ENCODE peak calls at places on chromosomes 12 and 14, in six cellular contexts. L, U, P, N, H and K are unnamed samples. For H3K4me1, the result is how much of the 10 kb centered on the place peaks cover.

GRCh38 chr12:1907652-1908611 is 10.5 kb downstream of the CACNA2D4 start:
- DNase-seq in U (peak), P (no peak), H (no peak), L (peak), N (peak), K (peak)

GRCh38 chr14:103281496-103282231 is 52.4 kb upstream of the EIF5 start:
- DNase-seq in L (peak), P (no peak), N (peak), H (no peak), U (peak), K (peak)

GRCh38 chr14:92160619-92161018 is 38.9 kb downstream of the CPSF2 start:
- DNase-seq in N (no peak), U (no peak), P (no peak), H (no peak), L (peak), K (no peak)

GRCh38 chr14:34623506-34623905 is 6.4 kb downstream of the SNX6 start:
- DNase-seq in U (no peak), N (no peak), L (no peak), H (no peak), P (no peak), K (peak)

GRCh38 chr12:91667698-91668097 is 477.9 kb downstream of the BTG1 start:
- DNase-seq in H (no peak), L (no peak), N (no peak), U (no peak), P (no peak), K (no peak)

GRCh38 chr14:93318927-93319326 is 13.9 kb downstream of the BTBD7 start:
- DNase-seq in U (no peak), P (no peak), L (no peak), H (no peak), N (no peak), K (no peak)

GRCh38 chr12:94092516-94093241 is 55.7 kb upstream of the PLXNC1 start:
- DNase-seq in H (no peak), L (no peak), N (no peak), U (no peak), P (no peak), K (no peak)

GRCh38 chr12:3071107-3071506 is 6.1 kb upstream of the TSPAN9 start:
- DNase-seq in H (no peak), N (no peak), L (no peak), P (no peak), U (no peak), K (no peak)

GRCh38 chr12:124804011-124804621 is 59.5 kb downstream of the SCARB1 start:
- DNase-seq in U (peak), P (no peak), H (peak), N (no peak), L (peak), K (peak)

GRCh38 chr14:31510222-31510621 is 22.4 kb upstream of the GPR33 start:
- DNase-seq in U (peak), L (peak), N (no peak), P (no peak), H (peak), K (peak)

GRCh38 chr14:52906141-52906601 is 44.7 kb downstream of the FERMT2 start:
- DNase-seq in U (no peak), N (no peak), L (peak), H (peak), P (no peak), K (peak)

GRCh38 chr14:97456958-97457357 is 659.8 kb downstream of the VRK1 start:
- DNase-seq in L (no peak), U (peak), P (no peak), N (no peak), H (no peak), K (no peak)

GRCh38 chr12:96400631-96401060 is 407 bp upstream of the CDK17 start:
- DNase-seq in H (no peak), P (no peak), N (no peak), U (no peak), L (peak), K (peak)

GRCh38 chr12:119802472-119802871 is 74.6 kb downstream of the CIT start:
- DNase-seq in P (peak), L (no peak), N (peak), U (no peak), H (no peak), K (no peak)

GRCh38 chr12:44154128-44154527 is 318.2 kb downstream of the TMEM117 start:
- DNase-seq in L (no peak), P (no peak), H (no peak), N (no peak), U (no peak), K (no peak)

GRCh38 chr12:32266756-32267155 is 132.6 kb upstream of the FGD4 start:
- DNase-seq in H (no peak), U (no peak), N (no peak), P (no peak), L (no peak), K (no peak)

GRCh38 chr12:6059860-6060565 is 64.5 kb downstream of the VWF start:
- DNase-seq in H (no peak), N (no peak), P (no peak), L (no peak), U (no peak), K (no peak)

GRCh38 chr12:84950971-84951546 is 38.5 kb upstream of the SLC6A15 start:
- DNase-seq in H (no peak), U (no peak), L (no peak), P (no peak), N (no peak), K (no peak)

GRCh38 chr14:43464968-43465367 is 1042.1 kb downstream of the FSCB start:
- DNase-seq in U (no peak), H (no peak), P (no peak), N (no peak), L (no peak), K (no peak)

GRCh38 chr12:68985174-68985573 is 52.2 kb upstream of the CPM start:
- DNase-seq in L (no peak), N (no peak), P (no peak), U (no peak), H (no peak), K (no peak)

GRCh38 chr12:91139981-91140659 is 28.8 kb upstream of the LUM start:
- DNase-seq in L (no peak), H (no peak), U (peak), N (no peak), P (no peak), K (peak)

GRCh38 chr14:92783813-92784431 is 10.2 kb upstream of the GOLGA5 start:
- DNase-seq in U (peak), P (no peak), N (peak), H (peak), L (peak), K (peak)

GRCh38 chr14:58914271-58914855 is 274.1 kb upstream of the DAAM1 start:
- DNase-seq in H (no peak), P (no peak), U (no peak), N (no peak), L (no peak), K (no peak)

GRCh38 chr12:94941440-94941862 is 62.0 kb downstream of the NDUFA12 start:
- DNase-seq in U (peak), L (peak), P (peak), H (no peak), N (no peak), K (peak)

GRCh38 chr12:12734561-12735071 is 17.4 kb downstream of the CDKN1B start:
- DNase-seq in N (no peak), L (no peak), H (no peak), P (no peak), U (no peak), K (no peak)

GRCh38 chr12:131066207-131066885 is 112.6 kb downstream of the ADGRD1 start:
- DNase-seq in N (no peak), L (no peak), H (no peak), U (no peak), P (peak), K (no peak)

GRCh38 chr12:113881588-113881987 is 84.5 kb downstream of the RBM19 start:
- DNase-seq in U (no peak), H (no peak), P (no peak), L (no peak), N (no peak), K (no peak)

GRCh38 chr14:61140872-61141271 is 140.3 kb downstream of the TMEM30B start:
- DNase-seq in N (no peak), U (no peak), H (peak), L (no peak), P (no peak), K (no peak)

GRCh38 chr12:26360062-26360461 is 164.7 kb downstream of the SSPN start:
- DNase-seq in P (no peak), L (no peak), N (no peak), H (no peak), U (no peak), K (no peak)

GRCh38 chr12:54022960-54023884 is 5.0 kb upstream of the HOXC6 start:
- DNase-seq in N (no peak), U (no peak), P (no peak), L (no peak), H (no peak), K (no peak)
- H3K4me1 ChIP-seq in N (under half), U (half or more), P (under half), L (under half), H (under half), K (under half)

DNA sequence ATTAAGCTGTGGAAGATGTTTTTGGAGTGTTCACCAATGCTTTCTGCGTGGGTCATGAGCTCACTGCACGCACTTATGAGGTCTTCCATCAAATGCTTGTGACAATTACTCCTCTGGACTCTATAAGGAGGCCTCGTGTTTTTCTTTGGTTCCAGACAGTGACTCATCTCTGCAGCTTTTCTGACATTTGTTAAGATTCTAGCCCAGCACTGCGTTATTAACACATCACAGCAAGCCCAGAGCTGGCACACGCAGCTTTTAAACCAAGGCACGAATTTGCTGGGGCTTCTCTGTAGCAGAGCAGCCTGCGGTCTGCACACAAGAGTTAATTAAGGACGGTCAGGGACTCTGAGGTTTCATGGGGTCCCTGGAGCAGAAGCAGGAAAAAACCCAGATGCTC is 16.9 kb downstream of the MEG3 start:
- DNase-seq in L (no peak), N (no peak), P (no peak), H (no peak), U (no peak), K (no peak)
- H3K4me1 ChIP-seq in L (under half), N (under half), P (under half), H (under half), U (under half), K (under half)

DNA sequence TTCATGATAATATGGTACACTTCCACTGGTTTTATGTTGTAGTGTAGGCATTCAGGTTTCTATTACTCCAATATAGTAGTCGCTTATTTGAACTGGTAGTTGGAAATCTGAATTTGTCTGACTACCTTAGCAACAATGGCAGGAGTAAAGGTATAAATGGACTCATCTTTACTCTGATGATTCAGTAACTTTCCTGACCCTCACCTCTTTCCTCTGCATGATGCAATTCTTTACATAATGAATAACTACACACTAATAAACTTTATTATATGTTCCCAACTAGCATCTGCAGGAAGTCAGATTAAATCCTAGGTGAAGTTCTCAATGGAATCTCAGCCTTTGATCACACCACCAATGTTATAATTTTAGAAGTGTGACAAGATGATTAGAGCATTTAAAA is 70.5 kb upstream of the ATP2B1 start:
- DNase-seq in N (no peak), L (peak), H (no peak), P (no peak), U (no peak), K (no peak)
- H3K4me1 ChIP-seq in N (under half), L (half or more), H (under half), P (under half), U (under half), K (under half)

DNA sequence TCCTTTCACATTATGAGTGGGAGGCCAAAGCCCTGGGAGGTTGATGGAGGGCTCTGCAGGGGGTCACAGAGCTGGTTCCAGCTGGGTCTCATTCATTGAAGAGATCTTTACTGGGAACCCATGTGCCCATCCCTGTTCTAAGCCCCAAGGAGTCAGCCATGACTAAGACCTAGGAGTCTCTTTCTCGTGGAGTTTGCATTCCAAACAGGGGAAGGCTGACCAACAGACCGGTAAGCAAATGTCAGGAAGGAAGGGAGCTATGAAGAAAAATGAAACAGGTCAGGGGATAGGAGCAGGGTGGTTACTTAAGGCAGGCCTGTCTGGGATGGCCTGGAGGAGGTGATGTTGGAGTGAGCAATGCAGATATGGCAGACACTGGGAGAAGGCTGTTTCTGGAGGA is 31.5 kb downstream of the SYNDIG1L start:
- DNase-seq in H (no peak), U (no peak), L (no peak), N (no peak), P (no peak), K (no peak)
- H3K4me1 ChIP-seq in H (under half), U (under half), L (under half), N (under half), P (under half), K (under half)

GRCh38 chr14:99571303-99571986 is 32.6 kb downstream of the CCDC85C start:
- DNase-seq in L (no peak), U (no peak), N (peak), H (no peak), P (no peak), K (no peak)
- H3K4me1 ChIP-seq in L (half or more), U (half or more), N (half or more), H (under half), P (half or more), K (under half)

GRCh38 chr12:105916698-105917059 is 222.1 kb downstream of the NUAK1 start:
- DNase-seq in L (no peak), H (no peak), N (no peak), U (no peak), P (no peak), K (no peak)
- H3K4me1 ChIP-seq in L (under half), H (under half), N (under half), U (under half), P (under half), K (under half)